ENCODE peak calls at places on chromosomes 4 and X, in five cellular contexts. X is NB4, J is gastrocnemius medialis, Z is IMR-90, P is suprapubic skin. F is an unnamed sample.

GRCh38 chr4:48118081-48118480 is 16.0 kb downstream of the TXK start:
- DNase-seq in P (no peak), X (no peak), J (no peak), Z (no peak), F (no peak)

GRCh38 chr4:164481306-164482091 is 272.4 kb upstream of the SMIM31 start:
- DNase-seq in J (no peak), P (no peak), X (no peak), Z (no peak), F (no peak)

GRCh38 chr4:169615467-169616106 is 3.2 kb upstream of the NEK1 start:
- DNase-seq in Z (peak), J (no peak), X (no peak), P (no peak), F (no peak)

GRCh38 chr4:6688879-6689505 is 4.7 kb upstream of the S100P start:
- DNase-seq in J (no peak), Z (peak), P (no peak), X (peak), F (no peak)

GRCh38 chrX:129612396-129612795 is 42.4 kb downstream of the APLN start:
- DNase-seq in J (no peak), X (no peak), Z (no peak), P (no peak), F (no peak)

GRCh38 chr4:79652232-79652631 is 244.2 kb upstream of the GK2 start:
- DNase-seq in Z (peak), P (no peak), X (no peak), J (no peak), F (no peak)

GRCh38 chrX:83145910-83146309 is 362.2 kb upstream of the POU3F4 start:
- DNase-seq in Z (no peak), P (no peak), X (no peak), J (no peak), F (no peak)

GRCh38 chr4:186105721-186106335 is 1.3 kb downstream of the FAM149A start:
- DNase-seq in Z (no peak), P (no peak), J (no peak), X (no peak), F (no peak)

GRCh38 chr4:117529401-117529800 is 444.0 kb upstream of the TRAM1L1 start:
- DNase-seq in Z (no peak), J (no peak), X (no peak), P (no peak), F (no peak)

GRCh38 chrX:101759000-101759399 is 99.3 kb upstream of the ARMCX2 start:
- DNase-seq in J (no peak), Z (peak), P (no peak), X (peak), F (peak)

GRCh38 chr4:163638909-163639308 is 144.4 kb downstream of the TMA16 start:
- DNase-seq in J (no peak), P (no peak), X (no peak), Z (no peak), F (no peak)

GRCh38 chr4:92791876-92792490 is 488.2 kb downstream of the GRID2 start:
- DNase-seq in X (no peak), J (no peak), Z (no peak), P (no peak), F (no peak)

GRCh38 chrX:134969726-134970125 is 21.1 kb upstream of the SMIM10 start:
- DNase-seq in X (no peak), P (no peak), Z (no peak), J (no peak), F (no peak)

GRCh38 chr4:145907363-145907762 is 31.3 kb downstream of the ZNF827 start:
- DNase-seq in X (no peak), P (no peak), J (no peak), Z (no peak), F (no peak)

GRCh38 chr4:168585168-168586091 is 88.6 kb downstream of the PALLD start:
- DNase-seq in Z (peak), J (peak), X (peak), P (peak), F (peak)

GRCh38 chr4:2936773-2937145 is 26.4 kb downstream of the NOP14 start:
- DNase-seq in X (peak), P (peak), J (no peak), Z (peak), F (peak)

GRCh38 chr4:48141048-48141447 is 7.0 kb upstream of the TXK start:
- DNase-seq in Z (peak), P (no peak), J (no peak), X (peak), F (no peak)

GRCh38 chr4:188245651-188246050 is 106.4 kb downstream of the TRIML1 start:
- DNase-seq in X (no peak), P (no peak), J (no peak), Z (no peak), F (no peak)

GRCh38 chr4:156290811-156291210 is 337.1 kb upstream of the CTSO start:
- DNase-seq in P (no peak), Z (peak), J (no peak), X (no peak), F (no peak)

GRCh38 chr4:121822796-121823504 is 733 bp downstream of the CCNA2 start:
- DNase-seq in P (no peak), Z (no peak), J (no peak), X (peak), F (peak)

GRCh38 chr4:13968723-13969122 is 341.2 kb upstream of the BOD1L1 start:
- DNase-seq in P (no peak), X (no peak), Z (peak), J (no peak), F (no peak)

GRCh38 chr4:55181606-55182005 is 56.2 kb upstream of the KDR start:
- DNase-seq in X (no peak), Z (peak), J (no peak), P (no peak), F (no peak)

DNA sequence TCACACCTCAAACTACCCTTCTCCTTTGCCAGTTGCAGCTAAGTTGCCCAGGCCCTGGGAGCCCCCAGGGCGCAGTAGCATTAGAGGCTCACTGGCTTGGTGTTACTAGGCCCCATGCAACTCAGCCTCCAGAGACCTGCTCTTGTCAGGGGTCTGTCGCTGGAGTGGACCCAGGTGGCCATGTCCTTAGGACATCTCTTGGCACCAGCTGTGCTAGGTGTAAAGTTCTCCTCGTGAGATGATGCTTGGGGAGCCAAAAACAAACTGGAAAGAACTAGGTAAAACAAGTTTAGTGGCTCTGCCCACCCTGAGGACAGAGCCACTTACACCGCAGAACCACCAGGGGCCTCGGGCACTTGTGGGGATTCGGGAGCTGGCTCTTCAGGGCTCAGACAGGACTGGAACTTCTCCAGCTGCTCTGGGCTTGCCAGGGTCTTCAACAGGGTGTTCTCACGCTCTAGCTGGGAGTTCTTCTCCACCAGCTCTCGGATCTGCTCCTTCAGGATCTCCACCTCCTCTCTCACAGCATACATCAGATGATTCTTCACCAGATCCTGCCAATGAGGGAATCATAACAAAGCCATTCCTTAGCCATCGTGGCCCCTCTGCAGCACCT is 61.3 kb downstream of the TSC22D3 start:
- DNase-seq in Z (no peak), P (no peak), X (peak), J (no peak), F (no peak)
- TF ChIP-seq POLR2A in Z (no peak), P (no peak), X (no peak), J (no peak), F (no peak)

GRCh38 chrX:53224860-53225797 is at the start of gene KDM5C:
- DNase-seq in J (peak), P (peak), X (peak), Z (peak), F (peak)
- TF ChIP-seq POLR2A in J (peak), P (no peak), X (peak), Z (peak), F (peak)

DNA sequence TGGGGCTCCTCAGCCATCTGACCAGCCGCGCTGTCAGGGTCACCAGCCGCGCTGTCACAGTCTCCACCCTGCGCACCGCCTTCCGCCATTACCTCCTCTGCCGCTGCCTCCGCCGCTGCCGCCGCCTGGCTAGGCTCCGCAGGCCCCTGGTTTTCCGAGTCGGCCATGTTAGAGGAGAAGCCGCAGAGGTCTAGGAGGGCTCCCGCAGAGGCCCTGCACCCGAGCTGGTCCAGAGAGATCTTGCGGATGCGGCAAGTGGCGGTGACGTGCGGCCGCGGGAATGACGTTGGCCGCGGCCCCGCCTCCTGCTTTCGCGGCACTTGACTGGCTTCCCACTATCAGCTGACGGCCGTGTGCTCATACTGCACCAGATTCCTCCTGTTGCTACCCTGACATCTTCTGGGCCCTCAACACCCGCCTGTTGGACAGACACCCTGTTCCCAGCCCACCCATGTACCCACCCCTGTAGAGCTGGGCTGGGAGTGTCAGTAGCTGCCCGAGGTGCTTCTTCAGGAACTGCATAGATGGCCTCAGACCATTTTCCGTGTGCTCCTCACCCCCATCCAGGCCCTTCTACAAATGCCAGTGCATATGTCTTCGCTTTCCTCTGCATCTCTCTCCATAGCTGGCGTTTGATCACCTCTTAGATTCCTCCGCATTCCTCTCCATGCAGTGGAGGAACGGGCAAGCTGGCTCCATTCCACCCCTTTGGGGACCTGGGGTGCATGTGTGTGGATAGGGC is at the start of gene NAP1L5:
- DNase-seq in P (peak), X (peak), J (peak), Z (peak), F (peak)
- TF ChIP-seq POLR2A in P (no peak), X (no peak), J (peak), Z (peak), F (peak)

GRCh38 chr4:56435748-56436442 is at the start of gene PAICS:
- DNase-seq in P (peak), X (peak), Z (peak), J (peak), F (peak)
- TF ChIP-seq POLR2A in P (no peak), X (peak), Z (peak), J (peak), F (peak)

GRCh38 chr4:112145326-112145819 is at the start of gene FAM241A:
- DNase-seq in P (peak), X (peak), J (peak), Z (peak), F (peak)
- TF ChIP-seq POLR2A in P (no peak), X (peak), J (peak), Z (peak), F (peak)

GRCh38 chrX:2928583-2929434 is at the start of gene ARSD:
- DNase-seq in X (peak), J (peak), Z (peak), P (peak), F (peak)
- TF ChIP-seq POLR2A in X (no peak), J (peak), Z (peak), P (peak), F (peak)

F was measured in uterus.